ENCODE peak calls at places on chromosomes 7 and 10, in seven cellular contexts. A is BE2C; Y is stomach; L is endodermal cell; W is transverse colon; C is effector memory CD4-positive, alpha-beta T cell; T is heart right ventricle. O is an unnamed sample. For H3K4me1, the result is how much of the 10 kb centered on the place peaks cover.

GRCh38 chr7:69411466-69411865 is 186.8 kb upstream of the AUTS2 start:
- DNase-seq in A (no peak), L (no peak), C (no peak), W (no peak), T (no peak), Y (no peak), O (no peak)

GRCh38 chr10:48612241-48612943 is 7.5 kb upstream of the ARHGAP22 start:
- DNase-seq in W (no peak), C (no peak), L (peak), T (no peak), A (no peak), Y (no peak), O (no peak)

GRCh38 chr10:97570789-97571536 is 1.6 kb upstream of the ANKRD2 start:
- DNase-seq in A (peak), W (no peak), T (no peak), Y (no peak), L (no peak), C (no peak), O (no peak)

GRCh38 chr7:41887446-41887845 is 184.6 kb upstream of the INHBA start:
- DNase-seq in L (no peak), C (no peak), T (no peak), A (no peak), W (no peak), Y (no peak), O (no peak)

GRCh38 chr7:90222811-90223725 is 11.5 kb downstream of the STEAP2 start:
- DNase-seq in W (no peak), C (no peak), L (no peak), A (no peak), Y (no peak), T (no peak), O (no peak)

GRCh38 chr10:44995914-44996633 is 4.6 kb upstream of the ZNF22 start:
- DNase-seq in Y (peak), C (no peak), T (peak), A (no peak), W (no peak), L (peak), O (no peak)

GRCh38 chr7:151856098-151856497 is 20.8 kb downstream of the PRKAG2 start:
- DNase-seq in W (no peak), Y (no peak), L (no peak), T (no peak), C (no peak), A (no peak), O (no peak)

GRCh38 chr7:104650991-104651680 is 322.7 kb downstream of the LHFPL3 start:
- DNase-seq in T (no peak), Y (no peak), A (peak), C (no peak), L (no peak), W (peak), O (no peak)

GRCh38 chr7:108452707-108453106 is 3.5 kb downstream of the NRCAM start:
- DNase-seq in C (no peak), W (no peak), L (no peak), T (no peak), A (peak), Y (no peak), O (peak)

GRCh38 chr10:89301231-89301630 is 615 bp upstream of the IFIT2 start:
- DNase-seq in C (no peak), T (peak), Y (no peak), L (no peak), A (no peak), W (peak), O (no peak)

GRCh38 chr10:3056280-3057037 is 10.9 kb upstream of the PFKP start:
- DNase-seq in T (no peak), L (peak), W (no peak), C (no peak), A (no peak), Y (no peak), O (no peak)

GRCh38 chr10:60114765-60115586 is 208.6 kb upstream of the CCDC6 start:
- DNase-seq in A (peak), W (no peak), Y (no peak), T (no peak), L (peak), C (no peak), O (peak)

GRCh38 chr7:6146666-6147065 is 115.5 kb downstream of the ANKRD61 start:
- DNase-seq in C (no peak), T (no peak), W (no peak), L (no peak), A (no peak), Y (no peak), O (no peak)

GRCh38 chr10:122802282-122802681 is 43.4 kb downstream of the CUZD1 start:
- DNase-seq in A (no peak), W (no peak), Y (no peak), T (no peak), C (no peak), L (peak), O (no peak)

GRCh38 chr7:140008755-140009610 is 53.8 kb downstream of the PARP12 start:
- DNase-seq in C (no peak), Y (peak), W (no peak), T (no peak), L (no peak), A (no peak), O (no peak)

GRCh38 chr7:68488366-68489060 is 1109.8 kb upstream of the AUTS2 start:
- DNase-seq in C (no peak), A (peak), L (no peak), T (no peak), Y (no peak), W (no peak), O (no peak)

GRCh38 chr7:519429-519973 is at the start of gene PDGFA:
- DNase-seq in L (no peak), W (no peak), T (no peak), Y (peak), C (no peak), A (no peak), O (no peak)

GRCh38 chr10:131172433-131172832 is 139.1 kb downstream of the TCERG1L start:
- DNase-seq in C (no peak), T (no peak), W (no peak), A (no peak), Y (peak), L (no peak), O (no peak)

GRCh38 chr10:127919418-127920191 is 12.7 kb downstream of the PTPRE start:
- DNase-seq in W (no peak), L (peak), A (peak), Y (no peak), C (no peak), T (no peak), O (no peak)

GRCh38 chr10:72875250-72876055 is 18.1 kb upstream of the OIT3 start:
- DNase-seq in W (no peak), L (no peak), Y (no peak), A (no peak), T (no peak), C (no peak), O (peak)

GRCh38 chr7:121212031-121212430 is 116.8 kb upstream of the WNT16 start:
- DNase-seq in W (no peak), T (no peak), C (no peak), A (no peak), Y (no peak), L (no peak), O (no peak)

GRCh38 chr7:33933611-33934281 is 28.4 kb downstream of the BMPER start:
- DNase-seq in A (peak), C (no peak), Y (no peak), T (no peak), W (no peak), L (no peak), O (no peak)

GRCh38 chr10:131533846-131534526 is 222.5 kb upstream of the TCERG1L start:
- DNase-seq in A (no peak), T (no peak), C (no peak), W (no peak), Y (no peak), L (no peak), O (no peak)

GRCh38 chr7:157743781-157744525 is 407.1 kb downstream of the DNAJB6 start:
- DNase-seq in W (no peak), Y (no peak), A (no peak), L (no peak), T (no peak), C (no peak), O (no peak)

GRCh38 chr7:95916573-95917371 is 144.4 kb downstream of the DYNC1I1 start:
- DNase-seq in W (peak), L (peak), C (peak), T (peak), Y (peak), A (peak), O (peak)

GRCh38 chr10:86078639-86079035 is 288.0 kb downstream of the GRID1 start:
- DNase-seq in T (no peak), W (no peak), L (no peak), A (no peak), C (no peak), Y (peak), O (no peak)

GRCh38 chr7:12737364-12737763 is 49.9 kb downstream of the ARL4A start:
- DNase-seq in A (no peak), T (no peak), Y (no peak), W (no peak), C (no peak), L (no peak), O (no peak)

GRCh38 chr10:118767297-118768040 is 12.7 kb upstream of the CACUL1 start:
- DNase-seq in L (no peak), T (no peak), W (no peak), A (peak), C (no peak), Y (no peak), O (no peak)

GRCh38 chr7:27606270-27607209 is 56.1 kb downstream of the HIBADH start:
- DNase-seq in C (no peak), Y (no peak), W (no peak), A (no peak), T (no peak), L (no peak), O (no peak)
- H3K4me1 ChIP-seq in C (under half), Y (under half), W (under half), A (under half), T (under half), L (under half), O (under half)

DNA sequence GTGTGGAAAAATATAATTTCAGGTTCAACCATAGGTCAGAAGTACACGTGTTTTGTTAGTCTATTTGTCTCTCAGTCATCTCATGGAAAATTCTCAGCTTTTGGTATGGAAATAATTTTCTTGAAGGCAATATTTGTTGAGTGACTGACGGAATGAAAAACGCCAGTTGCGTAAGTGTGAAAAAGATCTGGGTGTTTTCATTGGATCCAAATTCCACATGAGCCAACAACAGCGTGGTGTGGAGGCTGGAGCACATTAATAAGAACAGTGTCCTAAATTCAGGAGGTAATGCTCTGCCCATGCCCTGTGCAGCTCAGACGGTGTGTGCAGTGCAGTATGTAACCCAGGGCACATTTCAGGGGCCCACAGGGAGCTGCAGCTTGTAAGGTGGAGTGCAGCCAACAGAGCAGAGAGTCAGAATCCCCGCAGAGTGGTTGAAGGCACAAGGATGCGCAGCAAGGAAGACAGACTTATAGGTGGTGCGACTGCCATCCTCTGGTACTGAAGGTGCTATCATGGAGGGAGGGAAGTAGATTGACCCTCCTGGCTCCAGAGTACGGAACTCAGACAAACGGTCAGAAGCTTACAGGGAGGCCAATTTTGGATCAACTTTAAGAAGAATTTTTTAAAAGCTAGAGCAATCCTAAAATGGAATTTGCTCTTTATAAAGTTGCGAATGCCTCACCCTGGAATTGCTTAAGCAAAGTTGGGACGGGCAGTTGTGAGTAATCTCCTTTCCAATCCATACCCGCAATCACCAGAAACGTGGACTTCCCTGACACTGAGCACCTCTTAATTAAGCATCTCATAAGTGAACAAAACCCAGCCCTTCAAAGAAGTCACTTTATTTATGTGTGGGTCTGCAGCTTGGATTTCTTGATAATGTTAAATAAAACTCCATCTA is 38.0 kb downstream of the EGFR start:
- DNase-seq in T (no peak), A (no peak), Y (no peak), W (no peak), L (no peak), C (no peak), O (no peak)
- H3K4me1 ChIP-seq in T (under half), A (under half), Y (under half), W (under half), L (under half), C (under half), O (under half)

DNA sequence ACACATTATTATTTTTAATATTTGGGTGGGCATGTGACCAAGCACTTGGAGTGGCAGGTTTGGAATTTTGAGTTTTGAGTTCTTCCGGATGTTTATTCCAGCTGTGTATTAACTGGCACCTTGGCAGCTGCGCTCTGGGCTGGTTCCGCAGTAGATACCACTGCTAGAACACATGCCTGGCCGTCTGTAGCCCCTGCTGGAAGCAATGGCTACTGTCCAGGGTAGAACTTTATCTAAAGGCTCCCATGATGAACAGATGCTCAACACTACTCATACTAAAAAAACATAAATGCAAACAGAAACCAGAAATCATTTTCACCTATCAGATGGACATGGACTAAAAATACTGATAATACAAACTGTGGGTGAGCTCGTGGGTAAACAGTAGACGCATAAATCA is 19.4 kb upstream of the SH3PXD2A start:
- DNase-seq in L (no peak), C (no peak), A (no peak), W (no peak), T (no peak), Y (no peak), O (no peak)
- H3K4me1 ChIP-seq in L (under half), C (under half), A (under half), W (under half), T (under half), Y (under half), O (under half)

GRCh38 chr10:70476249-70477035 is 2.1 kb upstream of the PALD1 start:
- DNase-seq in Y (no peak), T (no peak), C (no peak), L (no peak), A (no peak), W (no peak), O (no peak)

GRCh38 chr10:70477661-70478162 is 855 bp upstream of the PALD1 start:
- DNase-seq in A (peak), T (no peak), W (peak), L (peak), Y (no peak), C (peak), O (peak)

GRCh38 chr10:70472799-70473452 is 5.6 kb upstream of the PALD1 start:
- DNase-seq in C (no peak), T (no peak), W (no peak), L (no peak), Y (no peak), A (no peak), O (no peak)

GRCh38 chr10:70475661-70476060 is 2.9 kb upstream of the PALD1 start:
- DNase-seq in A (no peak), T (no peak), Y (no peak), C (no peak), L (no peak), W (no peak), O (no peak)

DNA sequence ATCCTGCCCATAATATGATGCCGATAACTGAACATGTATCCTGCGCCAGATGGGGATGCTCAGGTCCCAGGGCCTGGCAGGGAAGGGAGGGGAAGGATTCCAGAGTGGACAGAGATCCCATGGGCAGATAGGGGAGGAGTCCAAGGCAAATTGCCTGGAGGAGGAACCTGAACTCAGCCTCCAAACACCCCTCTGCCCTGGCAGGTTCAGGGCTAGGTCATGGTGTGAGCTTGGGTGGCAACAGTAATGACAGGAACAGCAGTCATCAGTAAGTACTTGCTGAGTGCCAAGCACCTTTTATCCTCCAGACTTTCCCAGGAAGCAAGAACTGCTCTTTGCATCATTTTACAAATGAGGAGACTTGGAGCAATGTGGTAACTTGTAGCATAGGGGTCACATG is 3.8 kb upstream of the PALD1 start:
- DNase-seq in T (no peak), L (no peak), W (no peak), Y (no peak), C (no peak), A (no peak), O (no peak)
- H3K4me1 ChIP-seq in T (under half), L (under half), W (under half), Y (under half), C (under half), A (under half), O (under half)

DNA sequence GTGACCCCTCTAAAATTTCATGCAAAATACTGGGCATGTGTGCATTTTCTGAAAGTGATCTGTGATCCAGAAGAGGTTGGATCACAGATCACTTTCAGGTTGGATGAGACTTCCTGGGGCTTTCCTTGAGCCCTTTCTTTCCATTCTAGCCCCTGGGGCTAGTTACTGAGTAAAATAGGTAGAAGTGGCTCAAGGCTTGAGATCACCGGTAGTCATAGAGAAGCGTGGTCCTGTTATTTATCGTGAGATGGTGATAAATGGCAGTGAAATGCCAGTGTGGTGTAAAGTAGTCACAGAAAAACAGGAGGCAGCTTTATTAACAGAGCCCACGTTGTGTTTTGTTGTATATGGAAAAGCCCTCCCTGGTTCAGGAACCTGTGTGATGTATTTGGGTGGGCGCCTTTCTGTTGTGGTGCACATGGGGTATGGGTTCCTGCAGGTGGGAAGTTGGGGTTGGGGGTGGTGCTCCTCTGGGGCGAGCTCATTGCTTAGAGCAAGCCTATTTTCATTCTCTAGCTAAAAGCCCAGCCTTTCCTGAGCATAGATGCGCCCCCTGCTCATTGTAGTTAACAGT is 34.0 kb upstream of the SH2D4B start:
- DNase-seq in C (no peak), A (no peak), W (no peak), L (no peak), T (no peak), Y (no peak), O (no peak)
- H3K4me1 ChIP-seq in C (half or more), A (under half), W (under half), L (under half), T (half or more), Y (half or more), O (half or more)

DNA sequence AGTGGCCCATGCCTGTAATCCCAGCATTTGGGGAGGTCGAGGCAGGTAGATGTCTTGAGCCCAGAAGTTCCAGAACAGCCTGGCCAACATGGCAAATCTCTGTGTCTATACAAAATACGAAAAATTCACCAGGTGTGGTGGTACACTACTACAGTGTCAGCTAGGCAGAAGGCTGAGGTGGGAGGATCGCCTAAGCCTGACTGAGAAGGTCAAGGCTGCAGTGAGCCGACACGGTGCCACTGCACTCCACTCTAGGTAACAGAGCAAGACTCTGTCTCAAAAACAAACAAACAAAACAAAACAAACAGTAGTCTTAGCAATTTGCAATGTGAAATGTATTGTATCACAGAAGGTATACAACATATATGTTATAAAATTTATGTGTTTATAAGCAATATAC is 348.0 kb downstream of the SEMA3D start:
- DNase-seq in C (no peak), A (no peak), W (no peak), Y (no peak), T (no peak), L (no peak), O (no peak)
- H3K4me1 ChIP-seq in C (under half), A (under half), W (under half), Y (under half), T (under half), L (under half), O (under half)

GRCh38 chr10:5589963-5590511 is 65.3 kb downstream of the CALML3 start:
- DNase-seq in T (no peak), Y (no peak), A (no peak), W (no peak), L (peak), C (no peak), O (no peak)
- H3K4me1 ChIP-seq in T (under half), Y (under half), A (under half), W (under half), L (under half), C (under half), O (under half)

DNA sequence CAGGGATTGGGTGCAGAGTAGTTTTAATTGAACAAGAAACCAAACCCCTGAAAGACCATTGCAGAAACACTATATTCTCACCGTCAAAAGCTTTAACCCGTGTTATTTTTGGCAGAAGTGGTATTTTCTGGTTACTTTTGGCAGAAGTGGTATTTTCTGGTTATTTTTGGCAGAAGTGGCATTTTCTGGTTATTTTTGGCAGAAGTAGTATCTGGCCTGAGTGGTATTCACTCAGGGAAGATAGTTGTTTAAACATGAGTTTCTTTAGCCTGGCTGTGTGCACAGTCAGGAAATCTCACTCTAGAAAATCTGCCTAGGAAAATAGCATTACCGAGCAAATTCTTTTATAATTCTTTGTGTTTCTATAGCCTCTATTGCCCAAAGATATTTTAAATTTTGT is 322.7 kb downstream of the GFRA1 start:
- DNase-seq in T (no peak), C (no peak), Y (no peak), L (no peak), W (no peak), A (no peak), O (no peak)
- H3K4me1 ChIP-seq in T (under half), C (under half), Y (under half), L (under half), W (under half), A (under half), O (under half)

GRCh38 chr7:24825931-24826661 is 68.8 kb upstream of the GSDME start:
- DNase-seq in T (no peak), Y (peak), C (no peak), A (no peak), W (peak), L (peak), O (no peak)
- H3K4me1 ChIP-seq in T (half or more), Y (half or more), C (under half), A (under half), W (under half), L (under half), O (under half)

GRCh38 chr7:116211913-116212596 is 1.7 kb downstream of the TES start:
- DNase-seq in T (no peak), Y (no peak), C (no peak), L (no peak), A (no peak), W (no peak), O (no peak)
- H3K4me1 ChIP-seq in T (half or more), Y (half or more), C (under half), L (under half), A (under half), W (under half), O (under half)

O was measured in naive thymus-derived CD4-positive, alpha-beta T cell.